ENCODE peak calls at places on chromosomes 16 and 17, in four cellular contexts. C is activated T-cell treated with anti-CD3 and anti-CD28 coated beads for 1 hour, A is HTR-8/SVneo, G is cardiac muscle cell. D is an unnamed sample.

GRCh38 chr16:30887927-30888326 is 6.0 kb downstream of the BCL7C start:
- DNase-seq in G (no peak), A (no peak), C (no peak), D (no peak)

GRCh38 chr16:78925071-78925714 is 675.3 kb downstream of the MAF start:
- DNase-seq in C (peak; percentile 2), G (peak; percentile 23), A (no peak), D (peak; percentile 42)

GRCh38 chr16:69494993-69495392 is 70.6 kb downstream of the CYB5B start:
- DNase-seq in A (no peak), G (peak; percentile 2), C (peak; percentile 5), D (peak; percentile 31)

GRCh38 chr16:85138825-85139627 is 26.8 kb upstream of the CIBAR2 start:
- DNase-seq in A (no peak), C (no peak), G (no peak), D (no peak)

GRCh38 chr17:66941773-66942452 is 22.6 kb upstream of the CACNG4 start:
- DNase-seq in G (no peak), A (no peak), C (no peak), D (no peak)

GRCh38 chr17:46147167-46147749 is 46.0 kb downstream of the KANSL1 start:
- DNase-seq in C (no peak), G (no peak), A (no peak), D (no peak)

GRCh38 chr17:42704495-42705494 is 22.5 kb downstream of the CNTNAP1 start:
- DNase-seq in C (no peak), A (no peak), G (no peak), D (no peak)

GRCh38 chr17:45311762-45312476 is 4.9 kb downstream of the MAP3K14 start:
- DNase-seq in G (peak; percentile 27), C (peak; percentile 48), A (no peak), D (peak; percentile 81)

GRCh38 chr17:57413848-57414651 is 157.7 kb downstream of the MSI2 start:
- DNase-seq in A (no peak), C (no peak), G (no peak), D (peak; percentile 92)

D was measured in Caco-2.